ENCODE peak calls at places on chromosomes 4 and X, in eight cellular contexts. O is IMR-90, S is suprapubic skin, W is right lobe of liver, Y is upper lobe of left lung, I is transverse colon, B is A549, Z is gastrocnemius medialis. J is an unnamed sample.

GRCh38 chrX:19349263-19349662 is 5.5 kb downstream of the PDHA1 start:
- DNase-seq in B (no peak), I (no peak), O (no peak), Z (no peak), Y (no peak), S (no peak), W (no peak), J (no peak)

GRCh38 chr4:145315828-145316227 is 135.4 kb upstream of the OTUD4 start:
- DNase-seq in B (no peak), W (no peak), Z (no peak), I (no peak), O (no peak), S (no peak), Y (no peak), J (no peak)

GRCh38 chr4:45438047-45438446 is 685.8 kb downstream of the GABRG1 start:
- DNase-seq in Y (no peak), Z (no peak), S (no peak), I (no peak), W (no peak), B (no peak), O (no peak), J (no peak)

GRCh38 chr4:70849277-70849676 is 9.6 kb upstream of the GRSF1 start:
- DNase-seq in Y (no peak), Z (no peak), O (no peak), W (no peak), B (no peak), I (no peak), S (no peak), J (no peak)

GRCh38 chr4:91035276-91035675 is 908.1 kb downstream of the CCSER1 start:
- DNase-seq in Y (no peak), I (no peak), S (no peak), Z (no peak), B (no peak), O (no peak), W (no peak), J (no peak)

GRCh38 chrX:151973851-151974335 is 583 bp downstream of the GABRE start:
- DNase-seq in S (no peak), Y (peak; percentile 44), Z (no peak), I (peak; percentile 21), O (no peak), B (no peak), W (no peak), J (peak; percentile 34)

GRCh38 chr4:23884731-23885130 is 5.1 kb downstream of the PPARGC1A start:
- DNase-seq in O (no peak), Y (no peak), B (no peak), S (no peak), W (no peak), I (no peak), Z (no peak), J (no peak)

GRCh38 chr4:73037057-73037456 is 32.5 kb downstream of the COX18 start:
- DNase-seq in Y (no peak), Z (no peak), B (no peak), O (no peak), S (no peak), I (no peak), W (no peak), J (no peak)

GRCh38 chr4:93414041-93414440 is 414.5 kb upstream of the ATOH1 start:
- DNase-seq in Y (no peak), S (no peak), B (no peak), W (no peak), Z (no peak), I (no peak), O (no peak), J (no peak)

GRCh38 chrX:150625107-150625506 is 56.7 kb downstream of the MTM1 start:
- DNase-seq in O (no peak), B (no peak), Z (no peak), S (no peak), Y (no peak), I (no peak), W (no peak), J (no peak)

GRCh38 chrX:74450803-74451449 is 29.6 kb downstream of the SLC16A2 start:
- DNase-seq in B (peak; percentile 29), I (no peak), S (no peak), Z (no peak), O (peak; percentile 94), Y (no peak), W (no peak), J (no peak)

GRCh38 chr4:158280856-158281255 is 70.6 kb downstream of the TMEM144 start:
- DNase-seq in S (no peak), O (no peak), B (no peak), Y (no peak), I (no peak), W (no peak), Z (no peak), J (no peak)

GRCh38 chrX:152639426-152639825 is 1.7 kb downstream of the GABRQ start:
- DNase-seq in S (no peak), W (no peak), B (no peak), I (no peak), Z (no peak), Y (no peak), O (no peak), J (no peak)

GRCh38 chr4:74451214-74451661 is 6.3 kb downstream of the AREG start:
- DNase-seq in Y (no peak), B (peak; percentile 30), S (no peak), O (peak; percentile 71), I (no peak), Z (peak; percentile 21), W (no peak), J (no peak)

GRCh38 chr4:81844717-81845116 is 373.0 kb upstream of the RASGEF1B start:
- DNase-seq in I (peak; percentile 87), S (no peak), B (peak; percentile 34), Y (peak; percentile 70), O (peak; percentile 57), W (no peak), Z (peak; percentile 64), J (peak; percentile 72)

GRCh38 chrX:107856289-107856688 is 30.6 kb downstream of the MID2 start:
- DNase-seq in Y (no peak), W (no peak), I (no peak), B (no peak), O (no peak), Z (no peak), S (no peak), J (no peak)

GRCh38 chrX:153687121-153688039 is at the start of gene SLC6A8:
- DNase-seq in I (peak; percentile 71), O (peak; percentile 44), Z (peak; percentile 74), S (peak; percentile 84), W (peak; percentile 71), Y (peak; percentile 51), B (peak; percentile 42), J (peak; percentile 69)

GRCh38 chr4:62449538-62449937 is 1249.4 kb downstream of the ADGRL3 start:
- DNase-seq in B (no peak), Z (no peak), S (no peak), Y (no peak), O (no peak), W (no peak), I (no peak), J (no peak)

GRCh38 chr4:45331796-45332195 is 605.4 kb upstream of the GNPDA2 start:
- DNase-seq in O (no peak), W (no peak), Z (no peak), S (no peak), I (no peak), Y (no peak), B (no peak), J (no peak)

GRCh38 chr4:41640905-41641304 is 102.9 kb downstream of the LIMCH1 start:
- DNase-seq in O (no peak), I (no peak), W (no peak), S (no peak), Y (no peak), Z (no peak), B (no peak), J (no peak)
- TF ChIP-seq CTCF in O (no peak), I (no peak), W (no peak), S (no peak), Y (no peak), Z (no peak), B (no peak), J (no peak)

DNA sequence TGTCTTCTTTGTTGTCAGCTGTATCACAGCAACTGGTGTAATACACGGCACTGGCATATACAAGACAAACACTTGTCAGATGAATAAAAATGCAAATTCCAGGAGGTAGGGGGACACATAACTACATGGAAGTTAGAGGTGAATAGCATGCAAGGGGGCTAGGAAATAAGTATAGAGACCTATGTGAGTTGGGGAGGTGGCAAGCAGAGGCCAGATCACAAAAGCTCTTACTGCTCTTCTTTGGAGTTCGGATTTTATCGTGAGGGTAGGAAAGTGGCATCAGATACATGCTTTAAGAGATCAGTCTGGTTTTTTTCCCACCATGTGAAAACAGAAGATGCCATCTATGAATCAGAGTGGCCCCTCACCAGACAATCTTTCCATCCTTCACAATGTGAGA is 2.8 kb upstream of the SRP72 start:
- DNase-seq in Z (no peak), S (no peak), B (no peak), O (no peak), Y (no peak), I (no peak), W (no peak), J (no peak)
- H3K27ac ChIP-seq in Z (no peak overlapping the region), S (no peak overlapping the region), B (no peak overlapping the region), O (no peak overlapping the region), Y (no peak overlapping the region), I (no peak overlapping the region), W (no peak overlapping the region), J (no peak overlapping the region)

DNA sequence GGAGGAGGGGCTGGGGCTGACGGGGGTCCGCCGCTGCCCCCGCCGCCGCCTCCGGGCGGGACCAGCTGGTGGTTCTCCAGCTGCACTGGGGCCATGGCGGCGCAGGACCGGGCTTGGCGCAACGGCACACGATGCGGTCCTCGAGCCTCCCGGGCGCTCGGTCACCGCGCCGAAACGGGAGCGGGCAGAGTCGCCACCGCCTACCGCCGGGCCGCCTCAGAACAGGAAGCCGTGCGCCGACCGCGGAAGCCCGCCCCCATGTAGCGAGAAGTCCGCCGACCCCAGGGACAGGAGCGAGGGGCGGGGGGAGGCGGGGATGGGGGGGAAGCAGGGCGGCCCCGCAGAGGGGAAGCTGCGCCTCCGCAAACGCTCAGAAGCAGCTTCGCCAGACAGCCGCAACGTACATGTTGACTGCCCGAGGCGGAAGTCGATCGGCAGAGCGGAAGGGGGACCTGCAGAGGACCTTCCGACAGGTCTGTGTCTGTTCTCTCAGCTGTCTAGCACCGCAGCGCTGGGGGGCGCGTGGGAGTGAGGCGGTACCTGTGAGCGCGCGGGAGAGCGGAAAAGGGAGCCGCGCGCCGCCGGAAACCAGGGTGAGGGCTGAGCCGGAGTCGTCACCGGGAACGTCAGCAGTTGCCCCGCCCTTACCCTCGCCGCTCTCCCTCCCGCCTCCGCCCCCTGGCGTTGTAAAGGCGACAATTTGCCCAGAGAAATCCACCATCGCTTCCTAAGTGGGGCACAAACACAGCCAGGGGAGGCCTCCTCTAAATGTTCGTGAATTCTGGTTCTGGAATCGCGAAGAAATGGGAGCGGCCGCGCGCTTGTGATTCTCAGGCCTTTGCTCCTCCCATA is at the start of gene MED14:
- DNase-seq in B (peak; percentile 57), W (peak; percentile 96), Z (peak; percentile 85), O (peak; percentile 83), S (peak; percentile 83), Y (peak; percentile 92), I (peak; percentile 93), J (peak; percentile 88)
- TF ChIP-seq POLR2A in B (peak; percentile 32), W (peak; percentile 64), Z (peak; percentile 77), O (peak; percentile 88), S (no peak), Y (peak; percentile 45), I (peak; percentile 80), J (peak; percentile 71)

GRCh38 chr4:175253184-175253902 is 335.2 kb downstream of the ADAM29 start:
- DNase-seq in Z (no peak), S (no peak), W (no peak), O (no peak), Y (no peak), I (no peak), B (no peak), J (no peak)

GRCh38 chr4:175246941-175247340 is 328.8 kb downstream of the ADAM29 start:
- DNase-seq in Y (no peak), B (no peak), Z (no peak), W (no peak), O (peak; percentile 21), S (no peak), I (no peak), J (no peak)

GRCh38 chr4:175252642-175253041 is 334.5 kb downstream of the ADAM29 start:
- DNase-seq in S (no peak), O (no peak), B (no peak), Y (no peak), W (no peak), Z (no peak), I (no peak), J (no peak)
- TF ChIP-seq CTCF in S (no peak), O (no peak), B (no peak), Y (no peak), W (no peak), Z (no peak), I (no peak), J (no peak)

J was measured in uterus.